ENCODE peak calls at places on chromosome 7, in eight cellular contexts. V, K, Q, F, I, R, O and U are unnamed samples.

GRCh38 chr7:121755818-121756501 is 117.0 kb upstream of the PTPRZ1 start:
- DNase-seq in V (no peak), K (no peak), Q (no peak), F (no peak), I (no peak), R (no peak), O (no peak), U (no peak)

GRCh38 chr7:46776790-46777189 is 805.1 kb downstream of the TNS3 start:
- DNase-seq in V (no peak), K (no peak), Q (no peak), F (no peak), I (peak), R (no peak), O (no peak), U (no peak)

GRCh38 chr7:20642171-20642570 is 26.7 kb downstream of the ABCB5 start:
- DNase-seq in V (no peak), K (no peak), Q (no peak), F (no peak), I (peak), R (no peak), O (no peak), U (no peak)

GRCh38 chr7:47000561-47000960 is 581.4 kb downstream of the TNS3 start:
- DNase-seq in V (no peak), K (no peak), Q (no peak), F (no peak), I (peak), R (no peak), O (no peak), U (no peak)

GRCh38 chr7:16359201-16359600 is 62.1 kb downstream of the CRPPA start:
- DNase-seq in V (no peak), K (no peak), Q (no peak), F (no peak), I (no peak), R (no peak), O (no peak), U (no peak)

GRCh38 chr7:69430502-69431145 is 167.7 kb upstream of the AUTS2 start:
- DNase-seq in V (no peak), K (no peak), Q (peak), F (peak), I (no peak), R (no peak), O (peak), U (peak)

GRCh38 chr7:44967571-44968446 is 11.0 kb downstream of the MYO1G start:
- DNase-seq in V (peak), K (no peak), Q (no peak), F (no peak), I (no peak), R (peak), O (no peak), U (no peak)

GRCh38 chr7:39461263-39461662 is 104.9 kb upstream of the YAE1 start:
- DNase-seq in V (no peak), K (no peak), Q (no peak), F (no peak), I (no peak), R (no peak), O (no peak), U (no peak)

GRCh38 chr7:55593515-55594318 is 21.4 kb upstream of the VOPP1 start:
- DNase-seq in V (peak), K (peak), Q (peak), F (peak), I (peak), R (peak), O (peak), U (peak)

GRCh38 chr7:105249216-105249615 is 139.5 kb downstream of the SRPK2 start:
- DNase-seq in V (no peak), K (no peak), Q (no peak), F (no peak), I (no peak), R (no peak), O (no peak), U (no peak)

GRCh38 chr7:4765776-4766490 is 9.5 kb upstream of the AP5Z1 start:
- DNase-seq in V (no peak), K (no peak), Q (no peak), F (no peak), I (no peak), R (no peak), O (no peak), U (no peak)

GRCh38 chr7:3897430-3898385 is 596.7 kb downstream of the SDK1 start:
- DNase-seq in V (peak), K (no peak), Q (no peak), F (peak), I (peak), R (peak), O (no peak), U (peak)

GRCh38 chr7:128891942-128892269 is 18.6 kb downstream of the KCP start:
- DNase-seq in V (no peak), K (no peak), Q (no peak), F (no peak), I (no peak), R (no peak), O (no peak), U (no peak)

GRCh38 chr7:14751461-14751860 is 151.1 kb downstream of the DGKB start:
- DNase-seq in V (no peak), K (no peak), Q (no peak), F (no peak), I (no peak), R (no peak), O (no peak), U (no peak)

GRCh38 chr7:133746847-133747246 is 380.3 kb upstream of the LRGUK start:
- DNase-seq in V (no peak), K (no peak), Q (no peak), F (no peak), I (no peak), R (no peak), O (no peak), U (no peak)

GRCh38 chr7:45714521-45714820 is 140.3 kb downstream of the ADCY1 start:
- DNase-seq in V (no peak), K (no peak), Q (no peak), F (no peak), I (no peak), R (no peak), O (no peak), U (no peak)

GRCh38 chr7:158506626-158507025 is 81.0 kb downstream of the PTPRN2 start:
- DNase-seq in V (no peak), K (no peak), Q (no peak), F (no peak), I (no peak), R (no peak), O (no peak), U (no peak)

GRCh38 chr7:54841772-54842707 is 83.0 kb upstream of the SEC61G start:
- DNase-seq in V (no peak), K (no peak), Q (no peak), F (peak), I (peak), R (peak), O (no peak), U (no peak)

GRCh38 chr7:47734949-47735291 is 153.0 kb upstream of the TNS3 start:
- DNase-seq in V (no peak), K (no peak), Q (no peak), F (no peak), I (no peak), R (no peak), O (no peak), U (no peak)

GRCh38 chr7:48971173-48971572 is 46.8 kb downstream of the CDC14C start:
- DNase-seq in V (no peak), K (no peak), Q (no peak), F (no peak), I (no peak), R (no peak), O (no peak), U (no peak)

GRCh38 chr7:139035588-139036353 is at the start of gene ZC3HAV1L:
- DNase-seq in V (peak), K (no peak), Q (peak), F (peak), I (peak), R (peak), O (peak), U (peak)

GRCh38 chr7:112031689-112032088 is 174.5 kb downstream of the DOCK4 start:
- DNase-seq in V (no peak), K (no peak), Q (no peak), F (no peak), I (no peak), R (no peak), O (no peak), U (no peak)

GRCh38 chr7:26508481-26508880 is 216.8 kb downstream of the SNX10 start:
- DNase-seq in V (no peak), K (no peak), Q (no peak), F (peak), I (no peak), R (no peak), O (no peak), U (no peak)

GRCh38 chr7:121525155-121525819 is 129.2 kb upstream of the FAM3C start:
- DNase-seq in V (no peak), K (no peak), Q (no peak), F (no peak), I (no peak), R (no peak), O (no peak), U (no peak)

GRCh38 chr7:128037081-128037480 is 5.8 kb upstream of the LRRC4 start:
- DNase-seq in V (no peak), K (no peak), Q (no peak), F (no peak), I (no peak), R (no peak), O (no peak), U (no peak)

GRCh38 chr7:1176891-1177373 is 16.9 kb upstream of the ZFAND2A start:
- DNase-seq in V (peak), K (peak), Q (peak), F (peak), I (peak), R (no peak), O (peak), U (peak)

GRCh38 chr7:50409856-50410468 is 40.2 kb downstream of the FIGNL1 start:
- DNase-seq in V (no peak), K (no peak), Q (no peak), F (peak), I (no peak), R (no peak), O (no peak), U (no peak)

GRCh38 chr7:99128076-99128950 is 15.6 kb downstream of the SMURF1 start:
- DNase-seq in V (no peak), K (no peak), Q (no peak), F (no peak), I (no peak), R (no peak), O (no peak), U (no peak)

GRCh38 chr7:36811807-36812206 is 87.5 kb upstream of the AOAH start:
- DNase-seq in V (no peak), K (no peak), Q (no peak), F (no peak), I (no peak), R (no peak), O (no peak), U (no peak)